ENCODE peak calls at places on chromosome X, in five cellular contexts. One of them, this sample, is unnamed.

GRCh38 chrX:72478351-72478750 is 94.3 kb downstream of the HDAC8 start:
- DNase-seq in body of pancreas: no peak
- DNase-seq in transverse colon: no peak
- DNase-seq in fibroblast of the aortic adventitia: no peak
- DNase-seq in CD4-positive, alpha-beta memory T cell: no peak
- DNase-seq in this sample: no peak

GRCh38 chrX:121802881-121803412 is 755.5 kb downstream of the GLUD2 start:
- DNase-seq in transverse colon: no peak
- DNase-seq in CD4-positive, alpha-beta memory T cell: peak; percentile 28
- DNase-seq in body of pancreas: no peak
- DNase-seq in fibroblast of the aortic adventitia: no peak
- DNase-seq in this sample: peak; percentile 6

GRCh38 chrX:100895365-100896075 is 21.4 kb upstream of the NOX1 start:
- DNase-seq in body of pancreas: peak; percentile 15
- DNase-seq in CD4-positive, alpha-beta memory T cell: no peak
- DNase-seq in fibroblast of the aortic adventitia: peak; percentile 49
- DNase-seq in transverse colon: peak; percentile 28
- DNase-seq in this sample: peak; percentile 14

GRCh38 chrX:2732076-2732475 is 19.8 kb upstream of the XG start:
- DNase-seq in CD4-positive, alpha-beta memory T cell: no peak
- DNase-seq in fibroblast of the aortic adventitia: no peak
- DNase-seq in body of pancreas: no peak
- DNase-seq in transverse colon: no peak
- DNase-seq in this sample: no peak

GRCh38 chrX:152912121-152912520 is 14.3 kb downstream of the ZNF185 start:
- DNase-seq in fibroblast of the aortic adventitia: no peak
- DNase-seq in CD4-positive, alpha-beta memory T cell: no peak
- DNase-seq in transverse colon: no peak
- DNase-seq in body of pancreas: no peak
- DNase-seq in this sample: no peak

GRCh38 chrX:140509468-140510305 is 4.8 kb upstream of the SOX3 start:
- DNase-seq in transverse colon: no peak
- DNase-seq in fibroblast of the aortic adventitia: no peak
- DNase-seq in CD4-positive, alpha-beta memory T cell: no peak
- DNase-seq in body of pancreas: no peak
- DNase-seq in this sample: no peak

GRCh38 chrX:29662101-29662500 is 553.3 kb upstream of the MAGEB2 start:
- DNase-seq in CD4-positive, alpha-beta memory T cell: no peak
- DNase-seq in transverse colon: no peak
- DNase-seq in body of pancreas: no peak
- DNase-seq in fibroblast of the aortic adventitia: peak; percentile 69
- DNase-seq in this sample: no peak

GRCh38 chrX:135384161-135384836 is 37.4 kb upstream of the SMIM10L2A start:
- DNase-seq in CD4-positive, alpha-beta memory T cell: peak; percentile 77
- DNase-seq in body of pancreas: no peak
- DNase-seq in fibroblast of the aortic adventitia: no peak
- DNase-seq in transverse colon: no peak
- DNase-seq in this sample: peak; percentile 42

GRCh38 chrX:152635941-152636340 is 1.8 kb upstream of the GABRQ start:
- DNase-seq in body of pancreas: peak; percentile 39
- DNase-seq in CD4-positive, alpha-beta memory T cell: no peak
- DNase-seq in fibroblast of the aortic adventitia: peak; percentile 75
- DNase-seq in transverse colon: peak; percentile 10
- DNase-seq in this sample: peak; percentile 14

GRCh38 chrX:47232803-47233332 is at the start of gene USP11:
- DNase-seq in transverse colon: peak; percentile 50
- DNase-seq in body of pancreas: peak; percentile 43
- DNase-seq in CD4-positive, alpha-beta memory T cell: no peak
- DNase-seq in fibroblast of the aortic adventitia: peak; percentile 50
- DNase-seq in this sample: peak; percentile 67

GRCh38 chrX:47235691-47236103 is 2.9 kb downstream of the USP11 start:
- DNase-seq in fibroblast of the aortic adventitia: no peak
- DNase-seq in transverse colon: no peak
- DNase-seq in CD4-positive, alpha-beta memory T cell: no peak
- DNase-seq in body of pancreas: no peak
- DNase-seq in this sample: no peak

GRCh38 chrX:47232197-47232802 is 509 bp upstream of the USP11 start:
- DNase-seq in transverse colon: no peak
- DNase-seq in CD4-positive, alpha-beta memory T cell: no peak
- DNase-seq in body of pancreas: no peak
- DNase-seq in fibroblast of the aortic adventitia: no peak
- DNase-seq in this sample: no peak

GRCh38 chrX:47233333-47234113 is 714 bp downstream of the USP11 start:
- DNase-seq in transverse colon: peak; percentile 96
- DNase-seq in CD4-positive, alpha-beta memory T cell: peak; percentile 98
- DNase-seq in fibroblast of the aortic adventitia: peak; percentile 95
- DNase-seq in body of pancreas: peak; percentile 97
- DNase-seq in this sample: peak; percentile 93

GRCh38 chrX:47234583-47234982 is 1.8 kb downstream of the USP11 start:
- DNase-seq in transverse colon: no peak
- DNase-seq in CD4-positive, alpha-beta memory T cell: no peak
- DNase-seq in body of pancreas: no peak
- DNase-seq in fibroblast of the aortic adventitia: no peak
- DNase-seq in this sample: no peak
- H3K4me3 ChIP-seq in transverse colon: no peak overlapping the region
- H3K4me3 ChIP-seq in CD4-positive, alpha-beta memory T cell: no peak overlapping the region
- H3K4me3 ChIP-seq in body of pancreas: no peak overlapping the region
- H3K4me3 ChIP-seq in fibroblast of the aortic adventitia: peak overlapping the region; percentile 76
- H3K4me3 ChIP-seq in this sample: peak overlapping the region; percentile 69

GRCh38 chrX:79161655-79162054 is 17.2 kb downstream of the GPR174 start:
- DNase-seq in transverse colon: no peak
- DNase-seq in body of pancreas: no peak
- DNase-seq in CD4-positive, alpha-beta memory T cell: peak; percentile 79
- DNase-seq in fibroblast of the aortic adventitia: no peak
- DNase-seq in this sample: peak; percentile 90
- H3K4me3 ChIP-seq in transverse colon: no peak overlapping the region
- H3K4me3 ChIP-seq in body of pancreas: no peak overlapping the region
- H3K4me3 ChIP-seq in CD4-positive, alpha-beta memory T cell: peak overlapping the region; percentile 55
- H3K4me3 ChIP-seq in fibroblast of the aortic adventitia: no peak overlapping the region
- H3K4me3 ChIP-seq in this sample: peak overlapping the region; percentile 1

GRCh38 chrX:13923845-13924244 is 105.8 kb downstream of the GEMIN8 start:
- DNase-seq in CD4-positive, alpha-beta memory T cell: no peak
- DNase-seq in body of pancreas: peak; percentile 65
- DNase-seq in transverse colon: no peak
- DNase-seq in fibroblast of the aortic adventitia: no peak
- DNase-seq in this sample: no peak

GRCh38 chrX:13927175-13927574 is 102.5 kb downstream of the GEMIN8 start:
- DNase-seq in fibroblast of the aortic adventitia: no peak
- DNase-seq in transverse colon: no peak
- DNase-seq in body of pancreas: no peak
- DNase-seq in CD4-positive, alpha-beta memory T cell: no peak
- DNase-seq in this sample: no peak

GRCh38 chrX:13923289-13923688 is 106.4 kb upstream of the GPM6B start:
- DNase-seq in CD4-positive, alpha-beta memory T cell: no peak
- DNase-seq in transverse colon: no peak
- DNase-seq in body of pancreas: no peak
- DNase-seq in fibroblast of the aortic adventitia: no peak
- DNase-seq in this sample: no peak
- H3K4me3 ChIP-seq in CD4-positive, alpha-beta memory T cell: no peak overlapping the region
- H3K4me3 ChIP-seq in transverse colon: no peak overlapping the region
- H3K4me3 ChIP-seq in body of pancreas: no peak overlapping the region
- H3K4me3 ChIP-seq in fibroblast of the aortic adventitia: no peak overlapping the region
- H3K4me3 ChIP-seq in this sample: no peak overlapping the region

DNA sequence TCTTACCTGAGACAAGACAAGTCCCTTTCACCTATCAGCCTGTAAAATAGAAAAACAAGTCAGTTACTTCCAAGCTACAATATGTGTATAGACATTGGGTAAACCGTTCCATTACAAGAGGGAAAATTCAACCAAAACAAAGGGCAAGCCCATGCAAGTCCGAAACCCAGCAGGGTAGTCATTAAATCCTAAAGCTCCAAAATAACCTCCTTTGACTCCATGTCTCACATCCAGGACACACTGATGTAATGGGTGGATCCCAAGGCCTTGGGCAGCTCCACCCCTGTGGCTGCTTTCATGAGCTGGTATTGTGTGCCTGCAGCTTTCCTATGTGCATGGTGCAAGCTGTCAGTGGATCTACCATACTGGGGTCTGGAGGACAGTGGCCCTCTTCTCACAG is 14.7 kb upstream of the FAM47B start:
- DNase-seq in CD4-positive, alpha-beta memory T cell: no peak
- DNase-seq in transverse colon: no peak
- DNase-seq in body of pancreas: no peak
- DNase-seq in fibroblast of the aortic adventitia: no peak
- DNase-seq in this sample: no peak
- H3K4me3 ChIP-seq in CD4-positive, alpha-beta memory T cell: no peak overlapping the region
- H3K4me3 ChIP-seq in transverse colon: no peak overlapping the region
- H3K4me3 ChIP-seq in body of pancreas: no peak overlapping the region
- H3K4me3 ChIP-seq in fibroblast of the aortic adventitia: no peak overlapping the region
- H3K4me3 ChIP-seq in this sample: no peak overlapping the region

GRCh38 chrX:103274284-103274683 is 2.3 kb downstream of the TCEAL5 start:
- DNase-seq in transverse colon: no peak
- DNase-seq in body of pancreas: no peak
- DNase-seq in CD4-positive, alpha-beta memory T cell: no peak
- DNase-seq in fibroblast of the aortic adventitia: no peak
- DNase-seq in this sample: no peak

GRCh38 chrX:103275947-103276567 is 493 bp downstream of the TCEAL5 start:
- DNase-seq in CD4-positive, alpha-beta memory T cell: no peak
- DNase-seq in body of pancreas: no peak
- DNase-seq in fibroblast of the aortic adventitia: no peak
- DNase-seq in transverse colon: no peak
- DNase-seq in this sample: no peak

DNA sequence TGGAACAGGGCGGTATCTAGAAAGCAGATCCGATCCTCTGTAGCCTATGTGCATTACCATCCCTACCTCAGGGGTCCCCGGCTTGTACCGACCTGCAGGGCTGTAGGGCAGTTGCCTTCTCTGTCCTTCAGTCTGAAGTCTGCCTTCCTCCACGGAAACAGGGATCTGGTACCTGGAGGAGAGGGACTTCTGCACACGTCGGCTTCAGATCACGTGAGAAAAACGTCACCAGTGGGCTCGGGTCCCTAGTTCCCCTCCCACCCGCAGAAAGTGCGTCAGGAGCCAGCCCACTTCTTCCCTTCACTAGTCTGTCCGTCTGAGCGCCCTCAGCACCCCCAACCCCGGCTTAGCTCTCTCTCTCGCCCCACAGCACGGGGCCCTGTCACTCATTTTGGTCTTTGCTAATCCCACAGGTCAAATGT is at the start of gene TCEAL5:
- DNase-seq in CD4-positive, alpha-beta memory T cell: no peak
- DNase-seq in body of pancreas: peak; percentile 4
- DNase-seq in fibroblast of the aortic adventitia: no peak
- DNase-seq in transverse colon: no peak
- DNase-seq in this sample: no peak
- H3K4me3 ChIP-seq in CD4-positive, alpha-beta memory T cell: no peak within 1 kb of the TSS
- H3K4me3 ChIP-seq in body of pancreas: no peak within 1 kb of the TSS
- H3K4me3 ChIP-seq in fibroblast of the aortic adventitia: no peak within 1 kb of the TSS
- H3K4me3 ChIP-seq in transverse colon: no peak within 1 kb of the TSS
- H3K4me3 ChIP-seq in this sample: no peak within 1 kb of the TSS

DNA sequence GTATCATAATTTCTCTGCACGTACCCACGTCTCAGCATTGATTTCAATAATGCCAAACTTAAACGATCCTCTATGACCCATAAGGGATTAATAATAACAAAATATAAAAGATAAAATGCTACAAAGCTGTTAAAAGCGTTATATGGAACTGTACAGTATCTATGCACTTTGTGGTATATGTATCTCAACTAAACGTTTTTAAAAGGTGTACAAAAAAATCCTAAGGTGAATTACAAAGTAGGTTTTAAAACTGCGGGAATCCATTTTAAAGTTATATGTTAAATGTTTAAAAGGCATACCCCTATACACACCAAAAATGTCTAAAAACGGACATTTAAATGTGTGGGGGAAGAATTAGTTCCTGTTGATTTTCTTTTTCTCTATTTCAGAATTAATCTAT is 860 bp downstream of the ZNF182 start:
- DNase-seq in body of pancreas: no peak
- DNase-seq in CD4-positive, alpha-beta memory T cell: no peak
- DNase-seq in fibroblast of the aortic adventitia: no peak
- DNase-seq in transverse colon: no peak
- DNase-seq in this sample: no peak
- H3K4me3 ChIP-seq in body of pancreas: no peak overlapping the region
- H3K4me3 ChIP-seq in CD4-positive, alpha-beta memory T cell: peak overlapping the region; percentile 55
- H3K4me3 ChIP-seq in fibroblast of the aortic adventitia: no peak overlapping the region
- H3K4me3 ChIP-seq in transverse colon: no peak overlapping the region
- H3K4me3 ChIP-seq in this sample: peak overlapping the region; percentile 77